ENCODE peak calls at places on chromosome 9, in five cellular contexts. J is colonic mucosa, B is mucosa of descending colon, D is thoracic aorta, O is cardiac fibroblast. S is an unnamed sample.
A peak's percentile ranks its signal among the peaks of the same experiment; 100 is the strongest.

GRCh38 chr9:71446499-71447411 is 321.6 kb downstream of the CEMIP2 start:
- DNase-seq in O (peak; percentile 60), J (peak; percentile 45), D (no peak), B (peak; percentile 48), S (no peak)

GRCh38 chr9:85740821-85741111 is 988 bp downstream of the AGTPBP1 start:
- DNase-seq in B (no peak), D (no peak), O (peak; percentile 45), J (no peak), S (no peak)

GRCh38 chr9:101620452-101620851 is 25.7 kb upstream of the PPP3R2 start:
- DNase-seq in O (no peak), B (no peak), J (no peak), D (no peak), S (no peak)

GRCh38 chr9:93417538-93417937 is 33.9 kb upstream of the FAM120A start:
- DNase-seq in B (no peak), D (no peak), O (no peak), J (no peak), S (no peak)

GRCh38 chr9:93996863-93997262 is 41.7 kb upstream of the BARX1 start:
- DNase-seq in B (no peak), J (no peak), O (no peak), D (no peak), S (no peak)

GRCh38 chr9:96574455-96574854 is 45.2 kb downstream of the CDC14B start:
- DNase-seq in D (no peak), B (no peak), O (no peak), J (no peak), S (no peak)

GRCh38 chr9:97386733-97387503 is 25.0 kb upstream of the TDRD7 start:
- DNase-seq in B (peak; percentile 69), D (no peak), O (peak; percentile 69), J (peak; percentile 88), S (no peak)

GRCh38 chr9:34558911-34559615 is 30.5 kb downstream of the CNTFR start:
- DNase-seq in J (no peak), D (no peak), O (no peak), B (no peak), S (no peak)

GRCh38 chr9:131651599-131651998 is 88.3 kb downstream of the RAPGEF1 start:
- DNase-seq in O (peak; percentile 82), J (no peak), B (no peak), D (no peak), S (no peak)

DNA sequence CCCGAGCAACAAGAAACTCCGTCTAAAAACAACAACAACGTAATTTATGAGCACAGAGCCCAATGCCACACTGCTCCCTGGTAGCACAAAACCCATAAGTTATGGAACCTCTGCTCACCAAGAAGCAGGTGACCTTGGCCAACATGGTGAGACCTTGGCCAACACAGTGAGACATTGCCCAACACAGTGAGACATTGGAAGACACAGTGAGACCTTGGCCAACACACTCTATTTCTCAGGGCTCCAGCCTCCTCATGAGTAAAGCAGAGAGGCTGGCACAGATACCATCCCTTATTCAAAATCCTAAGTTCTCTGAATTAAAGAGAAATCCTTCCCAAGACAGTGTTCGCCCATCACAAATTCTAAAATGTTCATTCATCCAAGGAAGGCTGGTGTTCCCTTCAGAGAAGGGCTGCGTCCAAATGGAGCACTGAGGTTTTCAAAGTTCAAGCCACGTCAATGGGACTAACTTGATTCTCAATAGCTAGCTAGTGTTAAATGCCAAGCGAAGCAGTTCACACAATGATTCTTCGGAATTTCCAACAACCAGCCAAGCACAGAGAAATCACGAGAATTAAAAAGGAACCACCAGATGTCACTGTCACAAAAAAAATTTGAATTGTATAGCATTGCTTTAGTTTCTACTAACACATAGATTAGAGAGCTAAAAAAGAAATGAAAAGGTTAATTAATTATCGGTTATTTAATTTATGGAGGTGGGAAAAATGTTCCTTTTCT is 29.4 kb downstream of the TTC39B start:
- DNase-seq in O (peak; percentile 52), B (no peak), J (no peak), D (no peak), S (no peak)
- TF ChIP-seq CTCF in O (no peak), B (no peak), J (peak; percentile 30), D (peak; percentile 41), S (peak; percentile 39)

GRCh38 chr9:92176068-92176799 is 61.0 kb upstream of the SPTLC1 start:
- DNase-seq in O (peak; percentile 26), B (no peak), D (no peak), J (no peak), S (no peak)
- TF ChIP-seq CTCF in O (peak; percentile 41), B (no peak), D (no peak), J (no peak), S (no peak)

GRCh38 chr9:134381671-134382505 is 55.6 kb downstream of the RXRA start:
- DNase-seq in D (no peak), O (no peak), B (peak; percentile 77), J (peak; percentile 66), S (no peak)
- TF ChIP-seq CTCF in D (peak; percentile 15), O (no peak), B (no peak), J (no peak), S (no peak)

GRCh38 chr9:6197330-6197729 is 18.3 kb upstream of the IL33 start:
- DNase-seq in O (peak; percentile 67), J (peak; percentile 32), D (no peak), B (no peak), S (no peak)
- TF ChIP-seq CTCF in O (peak; percentile 67), J (peak; percentile 40), D (peak; percentile 76), B (no peak), S (peak; percentile 21)

GRCh38 chr9:87714819-87715218 is 11.1 kb upstream of the CTSL start:
- DNase-seq in J (no peak), B (no peak), O (peak; percentile 94), D (no peak), S (no peak)

GRCh38 chr9:87712801-87713277 is 13.1 kb upstream of the CTSL start:
- DNase-seq in J (no peak), O (no peak), D (no peak), B (no peak), S (no peak)

GRCh38 chr9:87713990-87714335 is 12.0 kb upstream of the CTSL start:
- DNase-seq in D (no peak), O (no peak), J (no peak), B (no peak), S (no peak)

GRCh38 chr9:87711857-87712800 is 13.8 kb upstream of the CTSL start:
- DNase-seq in D (no peak), O (peak; percentile 88), B (no peak), J (no peak), S (no peak)

GRCh38 chr9:87713278-87713989 is 12.5 kb upstream of the CTSL start:
- DNase-seq in O (peak; percentile 100), B (peak; percentile 84), D (peak; percentile 80), J (peak; percentile 62), S (peak; percentile 19)
- TF ChIP-seq CTCF in O (no peak), B (no peak), D (no peak), J (no peak), S (no peak)

GRCh38 chr9:134832471-134832870 is 48.1 kb upstream of the FCN2 start:
- DNase-seq in D (no peak), J (no peak), O (no peak), B (peak; percentile 38), S (no peak)
- TF ChIP-seq CTCF in D (no peak), J (no peak), O (no peak), B (no peak), S (no peak)

DNA sequence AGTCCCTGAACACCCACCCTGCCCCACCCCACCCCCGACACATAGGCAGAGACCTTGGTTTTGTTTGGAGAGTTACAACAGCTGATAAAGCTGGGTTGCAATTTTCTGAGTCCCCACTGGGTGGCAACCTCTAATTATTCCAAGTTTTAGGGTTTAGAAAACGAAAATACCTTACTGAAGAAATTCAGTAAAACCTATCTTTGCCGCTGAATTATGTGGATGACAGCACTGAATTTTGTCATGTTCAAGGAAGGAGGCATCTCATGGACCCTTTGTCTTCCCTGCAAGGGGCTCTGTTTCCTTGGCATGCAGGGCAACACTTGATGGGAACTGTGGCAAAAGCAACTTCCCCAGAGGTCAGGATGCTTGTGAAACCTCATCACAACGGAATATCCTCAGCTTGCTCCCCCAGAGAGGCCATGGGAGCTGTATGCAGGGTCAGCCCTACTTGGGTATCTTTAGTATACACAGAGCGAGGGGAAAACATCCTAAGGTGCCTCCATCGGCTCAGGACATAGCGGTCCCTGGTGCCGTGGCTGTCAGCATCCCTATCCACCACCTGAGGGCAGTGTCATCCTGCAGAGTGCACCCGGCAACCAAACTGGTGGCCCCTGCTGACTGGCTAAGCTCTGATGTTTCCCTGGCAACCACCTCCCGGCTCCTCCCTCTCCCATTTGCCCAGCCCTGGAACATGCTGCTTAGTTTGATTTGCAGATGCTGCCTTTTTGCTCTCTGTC is 123.1 kb downstream of the RXRA start:
- DNase-seq in B (peak; percentile 89), J (peak; percentile 83), D (peak; percentile 77), O (peak; percentile 96), S (peak; percentile 57)
- TF ChIP-seq CTCF in B (peak; percentile 80), J (peak; percentile 77), D (peak; percentile 78), O (peak; percentile 98), S (peak; percentile 91)

GRCh38 chr9:130371196-130371966 is 73.4 kb upstream of the ASS1 start:
- DNase-seq in J (no peak), O (peak; percentile 2), B (no peak), D (no peak), S (no peak)
- TF ChIP-seq CTCF in J (no peak), O (no peak), B (no peak), D (no peak), S (no peak)

GRCh38 chr9:21994526-21994995 is at the start of gene CDKN2B-AS1:
- DNase-seq in J (peak; percentile 66), D (no peak), O (peak; percentile 75), B (peak; percentile 79), S (no peak)
- TF ChIP-seq CTCF in J (no peak), D (no peak), O (peak; percentile 6), B (no peak), S (no peak)

GRCh38 chr9:13689925-13690324 is 410.4 kb upstream of the MPDZ start:
- DNase-seq in B (no peak), D (no peak), O (peak; percentile 9), J (no peak), S (no peak)

GRCh38 chr9:13688223-13688989 is 408.9 kb upstream of the MPDZ start:
- DNase-seq in D (no peak), B (no peak), O (peak; percentile 24), J (no peak), S (no peak)

GRCh38 chr9:13690595-13690994 is 411.1 kb upstream of the MPDZ start:
- DNase-seq in B (no peak), D (no peak), O (peak; percentile 48), J (no peak), S (no peak)

DNA sequence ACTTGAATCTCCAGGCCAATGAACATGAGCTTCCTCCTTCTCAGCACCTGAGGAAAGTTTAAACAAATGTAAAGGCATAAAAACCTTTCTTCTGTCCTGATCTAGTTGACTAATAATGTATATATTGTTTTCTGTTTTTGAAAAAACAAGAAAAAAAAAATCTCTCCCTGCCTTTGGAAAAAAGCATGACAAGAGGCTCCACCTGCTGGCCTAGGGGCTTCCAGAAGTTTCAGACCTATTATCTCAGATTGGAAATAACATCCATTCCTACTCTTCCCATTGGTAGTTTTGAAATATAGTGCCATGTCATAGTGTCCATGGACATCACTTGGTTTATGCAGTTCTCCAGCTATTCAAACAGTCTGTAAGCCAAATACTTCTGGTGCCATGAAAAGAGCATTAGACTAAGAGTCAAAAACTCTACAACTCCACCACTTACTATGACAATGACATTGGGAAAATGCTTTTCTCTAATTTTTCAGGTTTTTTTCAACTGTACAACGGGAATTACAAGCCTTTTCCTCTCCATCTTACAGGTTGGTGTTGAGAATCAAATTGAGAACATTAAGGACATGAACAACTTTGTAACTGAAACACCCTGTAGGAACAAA is 409.6 kb upstream of the MPDZ start:
- DNase-seq in O (peak; percentile 49), J (no peak), B (no peak), D (no peak), S (no peak)
- TF ChIP-seq CTCF in O (peak; percentile 52), J (no peak), B (no peak), D (peak; percentile 33), S (peak; percentile 29)